ENCODE peak calls at places on chromosomes 4 and X, in four cellular contexts. H, G, P and J are unnamed samples.

GRCh38 chr4:38101563-38101962 is 141.4 kb downstream of the PTTG2 start:
- DNase-seq in H (no peak), G (no peak), P (no peak), J (peak; percentile 60)

GRCh38 chrX:97539970-97540519 is 656.3 kb downstream of the RPA4 start:
- DNase-seq in H (no peak), G (no peak), P (no peak), J (peak; percentile 0)

GRCh38 chrX:103716967-103717366 is 6.3 kb downstream of the TMEM31 start:
- DNase-seq in H (peak; percentile 89), G (no peak), P (no peak), J (peak; percentile 89)

GRCh38 chr4:24303926-24304325 is 280.4 kb downstream of the DHX15 start:
- DNase-seq in H (no peak), G (no peak), P (no peak), J (no peak)

GRCh38 chr4:10024303-10024702 is 3.0 kb upstream of the SLC2A9 start:
- DNase-seq in H (no peak), G (peak; percentile 66), P (no peak), J (no peak)

GRCh38 chr4:24573582-24573981 is 10.8 kb downstream of the DHX15 start:
- DNase-seq in H (no peak), G (no peak), P (no peak), J (no peak)

GRCh38 chr4:182140547-182140946 is 102.7 kb upstream of the TENM3 start:
- DNase-seq in H (no peak), G (no peak), P (no peak), J (no peak)

GRCh38 chr4:89939994-89940393 is 45.3 kb downstream of the MMRN1 start:
- DNase-seq in H (no peak), G (no peak), P (no peak), J (no peak)

GRCh38 chr4:89765966-89766365 is 71.0 kb downstream of the SNCA start:
- DNase-seq in H (peak; percentile 46), G (no peak), P (no peak), J (peak; percentile 79)

GRCh38 chr4:138645289-138645688 is 370.3 kb upstream of the NOCT start:
- DNase-seq in H (peak; percentile 32), G (no peak), P (no peak), J (peak; percentile 13)

GRCh38 chr4:36461344-36461743 is 179.9 kb downstream of the DTHD1 start:
- DNase-seq in H (no peak), G (no peak), P (no peak), J (no peak)

GRCh38 chr4:836781-837301 is 10.9 kb upstream of the CPLX1 start:
- DNase-seq in H (no peak), G (peak; percentile 45), P (no peak), J (no peak)

GRCh38 chr4:133711817-133712216 is 489.8 kb downstream of the PABPC4L start:
- DNase-seq in H (no peak), G (no peak), P (no peak), J (no peak)

GRCh38 chr4:38279650-38280322 is 319.6 kb downstream of the PTTG2 start:
- DNase-seq in H (no peak), G (no peak), P (no peak), J (no peak)

GRCh38 chr4:45442466-45442865 is 681.4 kb downstream of the GABRG1 start:
- DNase-seq in H (peak; percentile 24), G (no peak), P (peak; percentile 51), J (no peak)

GRCh38 chr4:24857996-24858395 is 54.8 kb downstream of the CCDC149 start:
- DNase-seq in H (peak; percentile 80), G (no peak), P (peak; percentile 57), J (peak; percentile 88)

GRCh38 chrX:13007519-13008188 is 32.7 kb downstream of the TMSB4X start:
- DNase-seq in H (peak; percentile 47), G (no peak), P (no peak), J (peak; percentile 71)

GRCh38 chr4:5780831-5781480 is 70.0 kb downstream of the EVC start:
- DNase-seq in H (peak; percentile 45), G (no peak), P (no peak), J (peak; percentile 94)

GRCh38 chrX:93538575-93538974 is 134.8 kb downstream of the NAP1L3 start:
- DNase-seq in H (peak; percentile 8), G (no peak), P (peak; percentile 1), J (no peak)

GRCh38 chr4:141636077-141636770 is at the start of gene IL15:
- DNase-seq in H (peak; percentile 41), G (peak; percentile 56), P (peak; percentile 50), J (no peak)

GRCh38 chr4:67765401-67765800 is 11.2 kb upstream of the GNRHR start:
- DNase-seq in H (peak; percentile 25), G (no peak), P (no peak), J (peak; percentile 8)

GRCh38 chrX:13338985-13339384 is 19.1 kb upstream of the ATXN3L start:
- DNase-seq in H (no peak), G (no peak), P (no peak), J (no peak)

GRCh38 chrX:45850197-45850774 is 649.6 kb upstream of the DIPK2B start:
- DNase-seq in H (no peak), G (no peak), P (peak; percentile 1), J (peak; percentile 8)

GRCh38 chr4:52743444-52744019 is 7.7 kb downstream of the ERVMER34-1 start:
- DNase-seq in H (no peak), G (no peak), P (no peak), J (no peak)

GRCh38 chr4:121072080-121072835 is at the start of gene NDNF:
- DNase-seq in H (peak; percentile 26), G (no peak), P (peak; percentile 79), J (peak; percentile 54)

GRCh38 chr4:37719021-37719420 is 32.8 kb upstream of the RELL1 start:
- DNase-seq in H (no peak), G (no peak), P (no peak), J (peak; percentile 23)

GRCh38 chr4:123469245-123469644 is 72.7 kb downstream of the SPRY1 start:
- DNase-seq in H (no peak), G (no peak), P (no peak), J (no peak)

GRCh38 chr4:87266986-87267385 is 46.6 kb upstream of the KLHL8 start:
- DNase-seq in H (no peak), G (no peak), P (no peak), J (no peak)

GRCh38 chr4:108044951-108045686 is 55.4 kb downstream of the HADH start:
- DNase-seq in H (peak; percentile 43), G (no peak), P (no peak), J (no peak)

GRCh38 chrX:121109986-121110385 is 62.6 kb downstream of the GLUD2 start:
- DNase-seq in H (no peak), G (no peak), P (no peak), J (no peak)

GRCh38 chr4:69025999-69026387 is 70.3 kb upstream of the UGT2B7 start:
- DNase-seq in H (no peak), G (no peak), P (no peak), J (no peak)

GRCh38 chr4:121041307-121042090 is 30.8 kb downstream of the NDNF start:
- DNase-seq in H (no peak), G (no peak), P (peak; percentile 60), J (no peak)

GRCh38 chr4:143389543-143390195 is 53.0 kb downstream of the GAB1 start:
- DNase-seq in H (peak; percentile 66), G (no peak), P (no peak), J (peak; percentile 65)

GRCh38 chrX:30653415-30654131 is at the start of gene GK:
- DNase-seq in H (no peak), G (no peak), P (peak; percentile 34), J (peak; percentile 23)

DNA sequence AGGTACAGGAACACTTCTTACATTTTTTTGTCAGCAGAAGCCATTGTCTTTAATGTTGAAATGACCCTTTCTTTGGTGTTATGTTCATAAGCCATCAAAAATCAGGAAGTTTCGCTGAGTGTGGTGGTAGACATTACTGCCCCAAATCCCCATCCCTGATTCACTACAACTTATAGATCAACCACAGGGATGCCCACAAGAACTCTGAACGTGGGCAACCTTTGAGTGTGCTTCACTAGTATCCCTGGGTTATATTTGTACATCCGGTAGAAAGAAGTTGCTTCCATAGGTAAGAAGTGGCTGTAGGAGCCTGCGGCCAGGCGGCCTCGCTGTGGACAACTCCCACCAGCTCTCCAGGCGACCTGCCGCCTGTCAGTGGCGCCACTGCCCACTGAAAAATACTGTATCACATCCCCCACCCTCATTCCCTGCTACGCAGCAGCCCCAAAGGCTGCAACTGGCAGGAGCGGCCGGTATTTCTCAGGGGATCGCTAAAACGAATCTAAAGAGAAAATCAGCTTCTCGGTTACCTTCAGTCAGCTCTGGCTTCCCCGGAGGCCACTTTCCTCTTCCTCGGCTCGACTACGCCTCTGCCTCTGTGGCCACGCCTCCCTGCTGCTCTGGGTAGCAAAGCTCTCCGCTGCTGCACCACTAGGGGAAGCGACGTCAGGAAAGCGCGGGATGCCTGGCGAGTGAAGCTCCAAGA is 13.9 kb upstream of the ETDC start:
- DNase-seq in H (peak; percentile 37), G (no peak), P (peak; percentile 55), J (peak; percentile 3)
- TF ChIP-seq CTCF in H (peak; percentile 11), G (no peak), P (peak; percentile 43), J (no peak)

GRCh38 chrX:2550288-2551020 is 49.7 kb upstream of the DHRSX start:
- DNase-seq in H (no peak), G (no peak), P (no peak), J (no peak)
- TF ChIP-seq CTCF in H (no peak), G (no peak), P (no peak), J (no peak)

GRCh38 chr4:2933566-2934076 is 29.6 kb downstream of the NOP14 start:
- DNase-seq in H (no peak), G (no peak), P (no peak), J (no peak)

GRCh38 chr4:2932561-2932950 is 30.6 kb downstream of the NOP14 start:
- DNase-seq in H (no peak), G (no peak), P (no peak), J (no peak)

GRCh38 chr4:2932951-2933565 is 30.1 kb downstream of the NOP14 start:
- DNase-seq in H (no peak), G (no peak), P (no peak), J (no peak)

GRCh38 chr4:2930821-2931764 is 32.1 kb downstream of the NOP14 start:
- DNase-seq in H (no peak), G (no peak), P (no peak), J (no peak)

DNA sequence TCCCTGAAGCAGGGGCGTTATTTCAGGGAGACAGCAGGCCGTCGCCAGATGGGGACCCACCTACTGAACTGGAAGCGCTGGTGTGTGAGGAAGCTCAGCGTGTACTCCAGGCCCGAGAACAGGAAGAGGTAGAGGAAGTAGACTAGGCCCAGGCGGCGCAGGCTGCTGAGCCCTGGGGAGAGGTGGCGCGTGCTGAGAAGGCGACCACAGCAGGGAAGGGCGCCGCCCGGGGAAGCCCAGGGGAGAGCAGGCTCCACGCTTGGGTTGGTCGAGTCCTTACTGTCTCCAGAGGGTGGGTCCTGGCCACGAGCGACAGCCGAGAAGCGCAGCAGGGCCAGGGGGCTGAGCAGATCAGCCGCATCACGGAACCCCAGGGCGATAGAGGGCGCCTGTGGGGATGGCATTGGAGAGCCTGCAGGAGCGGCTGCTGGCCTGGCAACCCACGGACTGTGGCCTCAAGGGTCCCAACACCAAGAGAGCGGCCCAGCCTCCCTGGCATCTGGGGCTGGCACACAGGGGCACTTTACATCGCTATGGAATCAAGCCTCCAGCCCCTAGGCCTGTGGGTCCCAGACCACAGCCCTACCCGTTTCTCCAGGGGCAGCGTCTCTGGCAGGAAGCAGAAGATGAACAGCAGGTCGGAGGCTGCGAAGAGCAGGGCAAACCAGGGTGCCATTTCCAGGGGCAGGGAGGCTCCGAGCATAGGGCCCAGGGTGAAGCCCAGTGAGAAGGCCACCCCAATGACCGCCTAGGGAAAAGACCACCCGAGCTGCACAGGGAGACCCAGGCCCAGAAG is 31.2 kb downstream of the NOP14 start:
- DNase-seq in H (no peak), G (peak; percentile 87), P (no peak), J (no peak)
- TF ChIP-seq CTCF in H (no peak), G (peak; percentile 46), P (no peak), J (no peak)

GRCh38 chr4:85659626-85660213 is 184.8 kb downstream of the ARHGAP24 start:
- DNase-seq in H (no peak), G (no peak), P (no peak), J (no peak)

GRCh38 chr4:85657143-85657542 is 182.2 kb downstream of the ARHGAP24 start:
- DNase-seq in H (no peak), G (no peak), P (no peak), J (no peak)

GRCh38 chr4:85658766-85659439 is 184.0 kb downstream of the ARHGAP24 start:
- DNase-seq in H (peak; percentile 31), G (no peak), P (no peak), J (no peak)
- TF ChIP-seq CTCF in H (peak; percentile 32), G (no peak), P (no peak), J (peak; percentile 20)